ENCODE peak calls at places on chromosome 22, in eight cellular contexts. I is neuronal stem cell, S is HCT116, F is PC-3, X is mammary epithelial cell, U is PC-9, R is hepatocyte, A is IMR-90. Y is an unnamed sample. For H3K36me3, the result is how much of the 10 kb centered on the place peaks cover.

GRCh38 chr22:40216041-40216756 is 38.5 kb downstream of the TNRC6B start:
- DNase-seq in X (no peak), R (no peak), S (no peak), U (no peak), F (no peak), A (no peak), I (no peak), Y (peak)

GRCh38 chr22:44957267-44957905 is 52.4 kb downstream of the PHF21B start:
- DNase-seq in R (peak), I (peak), S (no peak), U (no peak), A (peak), X (no peak), F (peak), Y (no peak)

GRCh38 chr22:44091021-44091721 is 67.1 kb downstream of the PARVB start:
- DNase-seq in S (peak), A (no peak), I (no peak), F (peak), U (no peak), X (no peak), R (peak), Y (no peak)

GRCh38 chr22:30310881-30311771 is 15.6 kb downstream of the TBC1D10A start:
- DNase-seq in I (no peak), R (no peak), X (peak), F (peak), A (peak), U (peak), S (no peak), Y (no peak)

GRCh38 chr22:34414467-34415440 is 494.5 kb upstream of the LARGE1 start:
- DNase-seq in X (peak), S (peak), U (peak), F (peak), A (no peak), R (peak), I (peak), Y (peak)

GRCh38 chr22:23180893-23181762 is 819 bp downstream of the BCR start:
- DNase-seq in X (peak), R (no peak), S (no peak), A (no peak), F (peak), U (no peak), I (no peak), Y (peak)

GRCh38 chr22:38353142-38353629 is 36.0 kb upstream of the CSNK1E start:
- DNase-seq in R (peak), S (peak), I (peak), X (peak), A (peak), U (peak), F (peak), Y (peak)

GRCh38 chr22:48405741-48406140 is 1421.9 kb downstream of the BRD1 start:
- DNase-seq in X (no peak), U (no peak), R (no peak), I (no peak), F (no peak), A (no peak), S (no peak), Y (no peak)

GRCh38 chr22:30305519-30305905 is 16.2 kb upstream of the CASTOR1 start:
- DNase-seq in F (no peak), I (no peak), S (no peak), X (no peak), A (no peak), U (no peak), R (no peak), Y (peak)

GRCh38 chr22:30606455-30607299 is at the start of gene TCN2:
- DNase-seq in I (peak), X (peak), U (peak), F (peak), R (peak), A (peak), S (no peak), Y (peak)

GRCh38 chr22:49251371-49251770 is 576.3 kb downstream of the BRD1 start:
- DNase-seq in S (no peak), X (no peak), I (no peak), A (no peak), U (no peak), R (no peak), F (no peak), Y (no peak)

GRCh38 chr22:44031111-44031963 is 7.2 kb downstream of the PARVB start:
- DNase-seq in S (no peak), I (no peak), R (no peak), X (no peak), A (no peak), F (no peak), U (no peak), Y (no peak)

GRCh38 chr22:45240810-45241631 is at the start of gene KIAA0930:
- DNase-seq in U (peak), A (peak), F (peak), X (peak), I (peak), S (peak), R (peak), Y (peak)

GRCh38 chr22:49433717-49434611 is 393.7 kb downstream of the BRD1 start:
- DNase-seq in A (no peak), X (no peak), S (no peak), I (no peak), U (peak), R (no peak), F (peak), Y (no peak)

GRCh38 chr22:24803064-24803542 is 2.9 kb upstream of the SGSM1 start:
- DNase-seq in A (peak), R (peak), X (no peak), U (peak), S (peak), F (peak), I (peak), Y (peak)

GRCh38 chr22:38718414-38718813 is 12.7 kb downstream of the GTPBP1 start:
- DNase-seq in S (peak), A (peak), F (peak), R (peak), I (no peak), U (peak), X (peak), Y (no peak)

GRCh38 chr22:24969588-24970301 is 17.2 kb downstream of the KIAA1671 start:
- DNase-seq in I (no peak), S (peak), F (peak), U (peak), A (no peak), R (no peak), X (peak), Y (no peak)

GRCh38 chr22:39511226-39511625 is 9.1 kb upstream of the ATF4 start:
- DNase-seq in I (no peak), A (no peak), U (no peak), R (no peak), F (no peak), X (no peak), S (no peak), Y (no peak)

GRCh38 chr22:29387921-29388758 is at the start of gene AP1B1:
- DNase-seq in U (peak), R (peak), F (peak), A (peak), I (peak), S (peak), X (peak), Y (peak)

GRCh38 chr22:35054064-35054463 is 11.9 kb upstream of the ISX start:
- DNase-seq in S (no peak), F (no peak), I (no peak), U (no peak), A (no peak), X (no peak), R (no peak), Y (no peak)

GRCh38 chr22:28600546-28601143 is 79.0 kb downstream of the TTC28 start:
- DNase-seq in X (peak), I (peak), F (peak), R (peak), S (peak), A (peak), U (no peak), Y (peak)

GRCh38 chr22:43624144-43624998 is 187.7 kb downstream of the EFCAB6 start:
- DNase-seq in F (peak), U (no peak), S (no peak), R (no peak), A (no peak), I (no peak), X (no peak), Y (no peak)

GRCh38 chr22:25777870-25778269 is 35.9 kb downstream of the MYO18B start:
- DNase-seq in X (peak), I (no peak), F (peak), R (peak), S (peak), U (no peak), A (peak), Y (no peak)

GRCh38 chr22:24594569-24595120 is 1.8 kb upstream of the LRRC75B start:
- DNase-seq in S (no peak), X (no peak), F (no peak), A (no peak), U (peak), I (no peak), R (no peak), Y (no peak)

GRCh38 chr22:37273126-37273845 is 9.0 kb upstream of the CYTH4 start:
- DNase-seq in F (peak), S (no peak), X (peak), I (no peak), R (no peak), U (no peak), A (peak), Y (no peak)

GRCh38 chr22:42297778-42298177 is 27.3 kb upstream of the TCF20 start:
- DNase-seq in X (no peak), S (no peak), R (no peak), A (no peak), I (no peak), F (no peak), U (no peak), Y (no peak)

GRCh38 chr22:36395061-36395849 is 7.5 kb upstream of the MYH9 start:
- DNase-seq in X (peak), R (no peak), F (peak), I (no peak), A (no peak), S (no peak), U (peak), Y (no peak)

GRCh38 chr22:44025171-44026065 is 1.3 kb downstream of the PARVB start:
- DNase-seq in S (no peak), X (no peak), R (no peak), U (no peak), I (no peak), A (no peak), F (no peak), Y (peak)

GRCh38 chr22:38766076-38766777 is 10.4 kb upstream of the SUN2 start:
- DNase-seq in I (no peak), A (peak), F (peak), S (peak), R (peak), U (peak), X (peak), Y (peak)

GRCh38 chr22:46969491-46969890 is 207.0 kb downstream of the TBC1D22A start:
- DNase-seq in A (no peak), S (no peak), F (no peak), I (no peak), U (no peak), R (no peak), X (no peak), Y (no peak)

GRCh38 chr22:48851933-48852549 is 975.6 kb downstream of the BRD1 start:
- DNase-seq in I (no peak), F (no peak), X (no peak), U (no peak), S (no peak), R (no peak), A (no peak), Y (no peak)

GRCh38 chr22:40347300-40347699 is 1.0 kb downstream of the ADSL start:
- DNase-seq in S (no peak), I (no peak), X (no peak), A (no peak), U (no peak), F (no peak), R (no peak), Y (no peak)

GRCh38 chr22:49023161-49023878 is 804.4 kb downstream of the BRD1 start:
- DNase-seq in A (no peak), F (no peak), R (no peak), I (no peak), X (no peak), U (no peak), S (no peak), Y (no peak)

GRCh38 chr22:42676059-42676607 is 26.9 kb upstream of the CYB5R3 start:
- DNase-seq in R (no peak), S (no peak), I (no peak), U (no peak), A (peak), X (peak), F (no peak), Y (no peak)

GRCh38 chr22:21626735-21627469 is 2.9 kb downstream of the YDJC start:
- DNase-seq in A (no peak), X (no peak), F (no peak), S (no peak), I (no peak), R (no peak), U (no peak), Y (no peak)
- H3K36me3 ChIP-seq in A (under half), X (under half), F (under half), S (under half), I (under half), R (under half), U (under half), Y (under half)

GRCh38 chr22:17969732-17970131 is 54.6 kb downstream of the MICAL3 start:
- DNase-seq in U (peak), S (no peak), A (peak), X (peak), R (peak), I (no peak), F (peak), Y (no peak)
- H3K4me2 ChIP-seq in U (peak), S (peak), A (peak), X (no peak), R (no peak), I (no peak), F (peak), Y (no peak)

GRCh38 chr22:50568626-50569025 is 5.9 kb upstream of the SYCE3 start:
- DNase-seq in S (no peak), U (no peak), F (no peak), I (no peak), R (no peak), X (no peak), A (no peak), Y (no peak)
- H3K36me3 ChIP-seq in S (under half), U (under half), F (under half), I (under half), R (under half), X (under half), A (under half), Y (under half)

DNA sequence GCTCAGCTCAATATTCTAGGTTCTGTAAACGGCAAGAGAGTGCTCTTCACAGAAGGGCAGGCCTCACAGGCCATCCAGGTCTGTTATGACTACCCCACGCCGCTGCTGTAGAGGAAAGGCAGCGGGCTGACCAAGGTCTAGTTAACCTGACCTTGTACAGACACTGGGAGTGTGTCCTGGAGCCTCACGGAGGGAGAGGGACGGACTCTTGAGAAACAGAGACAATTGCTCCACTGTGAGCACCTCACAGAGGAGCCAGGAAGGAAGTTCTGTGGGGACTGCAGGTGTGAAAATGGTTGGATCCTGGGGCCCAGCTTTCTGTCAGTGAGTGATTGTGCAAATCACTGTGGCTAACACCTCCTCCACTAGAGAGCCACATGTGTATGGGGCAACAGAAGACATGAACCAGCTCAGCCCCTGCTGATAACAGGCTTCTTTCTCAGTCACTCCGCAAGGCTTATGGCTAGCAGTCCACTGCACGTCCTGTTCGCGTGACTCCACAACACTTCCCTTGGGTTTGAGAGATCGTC is 31.4 kb upstream of the YPEL1 start:
- DNase-seq in X (no peak), F (no peak), S (no peak), I (no peak), U (no peak), R (no peak), A (no peak), Y (no peak)
- H3K4me2 ChIP-seq in X (no peak), F (no peak), S (no peak), I (no peak), U (no peak), R (no peak), A (no peak), Y (no peak)

GRCh38 chr22:19134176-19134831 is 3.2 kb downstream of the TSSK2 start:
- DNase-seq in I (no peak), S (no peak), X (no peak), R (no peak), A (no peak), F (no peak), U (no peak), Y (no peak)
- H3K36me3 ChIP-seq in I (half or more), S (under half), X (under half), R (under half), A (half or more), F (under half), U (under half), Y (under half)

DNA sequence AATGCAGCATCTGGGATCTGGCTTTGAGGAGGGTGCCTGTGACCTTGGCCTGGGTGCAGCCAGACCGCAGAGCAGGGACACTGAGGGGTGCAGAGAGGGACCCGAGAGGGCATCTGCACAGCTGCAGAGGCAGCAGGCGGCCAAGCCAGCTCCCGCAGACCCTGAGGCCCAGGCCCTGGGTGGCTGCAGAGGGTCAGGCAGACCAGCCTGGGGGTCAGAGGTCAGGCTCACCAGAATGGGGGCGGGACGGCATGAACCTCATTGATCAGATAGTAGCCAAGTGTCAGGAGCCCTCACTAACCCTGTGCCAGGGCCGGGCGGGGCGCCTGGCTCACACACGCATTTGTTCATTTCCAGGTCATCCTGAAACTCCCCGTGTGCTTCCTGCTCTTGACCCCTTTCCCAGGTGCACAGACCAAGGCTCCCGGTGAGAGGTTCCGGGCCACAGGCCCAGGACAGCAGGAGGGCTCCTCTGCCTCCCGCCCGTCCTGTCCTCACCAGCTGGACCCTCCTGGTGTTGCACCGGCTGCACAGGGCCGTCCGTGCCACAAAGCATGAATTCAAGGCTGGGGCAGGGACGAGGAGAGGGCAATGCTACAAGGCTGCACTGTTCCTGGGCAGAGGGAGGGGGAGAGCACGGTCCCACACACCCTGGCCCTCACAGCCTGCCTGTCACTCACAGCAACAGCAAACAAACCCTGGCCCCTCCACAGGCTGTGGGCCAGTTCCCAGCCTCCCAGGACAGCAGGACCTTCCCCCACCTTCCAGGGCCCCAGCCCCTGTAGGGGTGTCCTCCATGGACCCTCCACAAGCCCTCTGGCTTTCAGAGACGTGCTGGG is 3.3 kb downstream of the RTN4R start:
- DNase-seq in S (no peak), X (no peak), U (no peak), I (no peak), F (no peak), R (no peak), A (no peak), Y (no peak)
- H3K4me2 ChIP-seq in S (no peak), X (no peak), U (no peak), I (peak), F (no peak), R (no peak), A (no peak), Y (no peak)

GRCh38 chr22:17097062-17097461 is 12.3 kb downstream of the IL17RA start:
- DNase-seq in R (no peak), A (no peak), U (no peak), X (no peak), S (no peak), F (no peak), I (no peak), Y (no peak)
- H3K36me3 ChIP-seq in R (under half), A (under half), U (under half), X (under half), S (under half), F (under half), I (under half), Y (under half)

Y was measured in MM.1S.